ENCODE peak calls at places on chromosome 6, in five cellular contexts. One of them, this sample, is unnamed.

GRCh38 chr6:52724041-52724405 is 39.3 kb downstream of the GSTA2 start:
- DNase-seq in CD8-positive, alpha-beta T cell: no peak
- DNase-seq in A549: peak; percentile 23
- DNase-seq in GM12865: no peak
- DNase-seq in tibial artery: peak; percentile 37
- DNase-seq in this sample: peak; percentile 77

GRCh38 chr6:71887006-71887743 is 825 bp downstream of the RIMS1 start:
- DNase-seq in CD8-positive, alpha-beta T cell: no peak
- DNase-seq in A549: no peak
- DNase-seq in GM12865: no peak
- DNase-seq in tibial artery: no peak
- DNase-seq in this sample: no peak

GRCh38 chr6:2581611-2582010 is 169.1 kb downstream of the MYLK4 start:
- DNase-seq in CD8-positive, alpha-beta T cell: no peak
- DNase-seq in A549: no peak
- DNase-seq in GM12865: no peak
- DNase-seq in tibial artery: no peak
- DNase-seq in this sample: no peak

GRCh38 chr6:112289039-112289566 is 34.7 kb upstream of the LAMA4 start:
- DNase-seq in CD8-positive, alpha-beta T cell: no peak
- DNase-seq in A549: no peak
- DNase-seq in GM12865: no peak
- DNase-seq in tibial artery: peak; percentile 72
- DNase-seq in this sample: peak; percentile 97

GRCh38 chr6:12546659-12546987 is 169.9 kb upstream of the PHACTR1 start:
- DNase-seq in CD8-positive, alpha-beta T cell: no peak
- DNase-seq in A549: no peak
- DNase-seq in GM12865: no peak
- DNase-seq in tibial artery: no peak
- DNase-seq in this sample: no peak

GRCh38 chr6:140366991-140367390 is 992.5 kb upstream of the CITED2 start:
- DNase-seq in CD8-positive, alpha-beta T cell: no peak
- DNase-seq in A549: no peak
- DNase-seq in GM12865: no peak
- DNase-seq in tibial artery: no peak
- DNase-seq in this sample: no peak

GRCh38 chr6:84804720-84805119 is 40.3 kb upstream of the TBX18 start:
- DNase-seq in CD8-positive, alpha-beta T cell: no peak
- DNase-seq in A549: no peak
- DNase-seq in GM12865: no peak
- DNase-seq in tibial artery: no peak
- DNase-seq in this sample: no peak

GRCh38 chr6:55694148-55694547 is 115.2 kb upstream of the HMGCLL1 start:
- DNase-seq in CD8-positive, alpha-beta T cell: no peak
- DNase-seq in A549: peak; percentile 4
- DNase-seq in GM12865: no peak
- DNase-seq in tibial artery: no peak
- DNase-seq in this sample: peak; percentile 57

GRCh38 chr6:74715362-74716068 is 490.3 kb downstream of the COL12A1 start:
- DNase-seq in CD8-positive, alpha-beta T cell: no peak
- DNase-seq in A549: peak; percentile 1
- DNase-seq in GM12865: no peak
- DNase-seq in tibial artery: no peak
- DNase-seq in this sample: peak; percentile 68

GRCh38 chr6:74717591-74717990 is 488.3 kb downstream of the COL12A1 start:
- DNase-seq in CD8-positive, alpha-beta T cell: no peak
- DNase-seq in A549: no peak
- DNase-seq in GM12865: no peak
- DNase-seq in tibial artery: no peak
- DNase-seq in this sample: no peak

DNA sequence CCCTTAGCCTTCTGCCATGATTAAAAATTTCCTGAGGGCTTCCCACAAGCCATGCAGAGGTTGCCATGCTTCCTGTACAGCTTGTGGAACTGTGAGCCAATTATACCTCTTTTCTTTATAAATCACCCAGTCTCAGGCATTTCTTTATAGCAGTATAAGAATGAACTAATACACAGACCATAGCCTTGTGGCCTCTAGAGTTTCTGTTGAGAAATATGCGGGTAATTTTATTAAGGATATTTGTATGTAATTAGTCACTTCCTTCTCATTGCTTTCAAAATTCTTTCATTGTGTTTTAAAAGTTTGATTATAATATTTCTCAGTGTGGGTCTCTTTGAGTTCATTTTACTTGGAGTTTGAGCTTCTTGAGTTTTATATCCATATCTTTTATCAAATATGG is 484.9 kb downstream of the COL12A1 start:
- DNase-seq in CD8-positive, alpha-beta T cell: no peak
- DNase-seq in A549: no peak
- DNase-seq in GM12865: no peak
- DNase-seq in tibial artery: no peak
- DNase-seq in this sample: no peak
- H3K4me3 ChIP-seq in CD8-positive, alpha-beta T cell: no peak overlapping the region
- H3K4me3 ChIP-seq in A549: no peak overlapping the region
- H3K4me3 ChIP-seq in GM12865: no peak overlapping the region
- H3K4me3 ChIP-seq in tibial artery: no peak overlapping the region
- H3K4me3 ChIP-seq in this sample: no peak overlapping the region

DNA sequence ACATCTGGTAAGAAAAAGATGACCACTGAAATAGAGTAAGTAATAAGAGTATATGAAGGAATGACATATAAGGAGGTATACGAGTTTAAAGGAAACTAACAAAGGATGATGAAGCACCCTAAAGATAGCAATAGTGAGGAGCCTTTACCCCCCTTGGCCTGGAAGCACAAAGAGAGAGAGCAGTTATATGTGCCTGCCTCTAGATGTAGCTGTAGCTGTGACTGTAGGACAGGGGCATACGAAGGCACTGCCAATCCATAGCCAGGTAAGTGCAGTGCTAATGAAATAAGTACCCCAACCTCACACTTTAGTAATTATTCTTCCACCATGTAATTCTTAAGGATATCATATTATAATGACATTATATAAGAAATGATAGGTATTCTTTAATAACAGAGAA is 90.1 kb upstream of the FKBP1C start:
- DNase-seq in CD8-positive, alpha-beta T cell: no peak
- DNase-seq in A549: peak; percentile 12
- DNase-seq in GM12865: peak; percentile 6
- DNase-seq in tibial artery: no peak
- DNase-seq in this sample: no peak
- TF ChIP-seq CTCF in CD8-positive, alpha-beta T cell: no peak
- TF ChIP-seq CTCF in A549: no peak
- TF ChIP-seq CTCF in GM12865: no peak
- TF ChIP-seq CTCF in tibial artery: no peak
- TF ChIP-seq CTCF in this sample: no peak

GRCh38 chr6:54070025-54070424 is 41.2 kb upstream of the MLIP start:
- DNase-seq in CD8-positive, alpha-beta T cell: no peak
- DNase-seq in A549: no peak
- DNase-seq in GM12865: no peak
- DNase-seq in tibial artery: no peak
- DNase-seq in this sample: no peak

GRCh38 chr6:54073487-54073886 is 37.8 kb upstream of the MLIP start:
- DNase-seq in CD8-positive, alpha-beta T cell: no peak
- DNase-seq in A549: no peak
- DNase-seq in GM12865: no peak
- DNase-seq in tibial artery: no peak
- DNase-seq in this sample: no peak

GRCh38 chr6:54072708-54073313 is 38.4 kb upstream of the MLIP start:
- DNase-seq in CD8-positive, alpha-beta T cell: no peak
- DNase-seq in A549: no peak
- DNase-seq in GM12865: no peak
- DNase-seq in tibial artery: no peak
- DNase-seq in this sample: peak; percentile 33

GRCh38 chr6:54071941-54072340 is 39.3 kb upstream of the MLIP start:
- DNase-seq in CD8-positive, alpha-beta T cell: no peak
- DNase-seq in A549: no peak
- DNase-seq in GM12865: no peak
- DNase-seq in tibial artery: no peak
- DNase-seq in this sample: peak; percentile 21

GRCh38 chr6:54068694-54069093 is 42.5 kb upstream of the MLIP start:
- DNase-seq in CD8-positive, alpha-beta T cell: no peak
- DNase-seq in A549: no peak
- DNase-seq in GM12865: no peak
- DNase-seq in tibial artery: no peak
- DNase-seq in this sample: no peak
- H3K4me3 ChIP-seq in CD8-positive, alpha-beta T cell: no peak overlapping the region
- H3K4me3 ChIP-seq in A549: no peak overlapping the region
- H3K4me3 ChIP-seq in GM12865: no peak overlapping the region
- H3K4me3 ChIP-seq in tibial artery: no peak overlapping the region
- H3K4me3 ChIP-seq in this sample: no peak overlapping the region

GRCh38 chr6:158506577-158506976 is 53.3 kb upstream of the TMEM181 start:
- DNase-seq in CD8-positive, alpha-beta T cell: no peak
- DNase-seq in A549: peak; percentile 10
- DNase-seq in GM12865: no peak
- DNase-seq in tibial artery: no peak
- DNase-seq in this sample: no peak
- TF ChIP-seq CTCF in CD8-positive, alpha-beta T cell: no peak
- TF ChIP-seq CTCF in A549: peak; percentile 12
- TF ChIP-seq CTCF in GM12865: no peak
- TF ChIP-seq CTCF in tibial artery: no peak
- TF ChIP-seq CTCF in this sample: no peak

GRCh38 chr6:51214442-51214841 is 395.8 kb downstream of the TFAP2B start:
- DNase-seq in CD8-positive, alpha-beta T cell: no peak
- DNase-seq in A549: no peak
- DNase-seq in GM12865: peak; percentile 3
- DNase-seq in tibial artery: no peak
- DNase-seq in this sample: no peak
- H3K4me3 ChIP-seq in CD8-positive, alpha-beta T cell: no peak overlapping the region
- H3K4me3 ChIP-seq in A549: no peak overlapping the region
- H3K4me3 ChIP-seq in GM12865: no peak overlapping the region
- H3K4me3 ChIP-seq in tibial artery: no peak overlapping the region
- H3K4me3 ChIP-seq in this sample: no peak overlapping the region